ENCODE peak calls at places on chromosome 2, in four cellular contexts. K is GM12878, V is HepG2, Y is K562. F is an unnamed sample.

GRCh38 chr2:237254369-237254861 is 159.5 kb downstream of the COL6A3 start:
- DNase-seq in V (no peak), K (no peak), Y (no peak), F (no peak)

GRCh38 chr2:196137271-196137670 is 34.1 kb downstream of the STK17B start:
- DNase-seq in V (no peak), K (no peak), Y (no peak), F (no peak)

GRCh38 chr2:224160917-224161316 is 121.8 kb upstream of the SERPINE2 start:
- DNase-seq in Y (no peak), V (no peak), K (no peak), F (no peak)

GRCh38 chr2:189124175-189124574 is 55.4 kb downstream of the COL5A2 start:
- DNase-seq in Y (no peak), V (no peak), K (no peak), F (peak; percentile 66)

GRCh38 chr2:53217250-53217649 is 550.4 kb upstream of the CHAC2 start:
- DNase-seq in V (no peak), Y (no peak), K (no peak), F (no peak)

GRCh38 chr2:205427112-205427511 is 255.2 kb upstream of the NRP2 start:
- DNase-seq in V (no peak), K (no peak), Y (no peak), F (no peak)

GRCh38 chr2:128139624-128140023 is 48.6 kb downstream of the UGGT1 start:
- DNase-seq in Y (no peak), V (no peak), K (no peak), F (no peak)

GRCh38 chr2:67650292-67651133 is 253.4 kb downstream of the ETAA1 start:
- DNase-seq in K (no peak), Y (peak; percentile 37), V (peak; percentile 63), F (peak; percentile 87)

GRCh38 chr2:73640537-73640936 is 1.7 kb downstream of the NAT8 start:
- DNase-seq in Y (no peak), V (peak; percentile 60), K (no peak), F (no peak)

DNA sequence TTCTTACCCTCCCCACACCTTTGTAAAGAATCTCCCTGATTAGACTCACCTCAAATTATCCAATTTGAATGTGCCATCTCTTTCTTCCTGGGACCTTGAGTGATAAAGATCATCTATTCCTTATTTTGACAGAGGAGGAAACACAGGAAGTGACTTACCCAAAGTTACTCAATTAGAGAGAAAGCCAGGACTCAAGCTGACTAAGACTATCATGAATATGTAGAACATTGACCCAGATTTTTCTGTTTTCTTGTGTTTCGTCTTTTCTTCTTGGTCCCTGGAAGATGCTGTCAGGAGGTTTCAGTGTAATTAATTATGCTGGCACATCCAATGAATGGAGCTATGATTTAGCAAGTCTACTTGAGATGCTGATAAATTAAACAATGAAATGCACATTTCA is 380.3 kb downstream of the CLIP4 start:
- DNase-seq in Y (no peak), V (no peak), K (no peak), F (no peak)
- TF ChIP-seq ESRRA in Y (no peak), V (no peak), K (no peak), F (no peak)

DNA sequence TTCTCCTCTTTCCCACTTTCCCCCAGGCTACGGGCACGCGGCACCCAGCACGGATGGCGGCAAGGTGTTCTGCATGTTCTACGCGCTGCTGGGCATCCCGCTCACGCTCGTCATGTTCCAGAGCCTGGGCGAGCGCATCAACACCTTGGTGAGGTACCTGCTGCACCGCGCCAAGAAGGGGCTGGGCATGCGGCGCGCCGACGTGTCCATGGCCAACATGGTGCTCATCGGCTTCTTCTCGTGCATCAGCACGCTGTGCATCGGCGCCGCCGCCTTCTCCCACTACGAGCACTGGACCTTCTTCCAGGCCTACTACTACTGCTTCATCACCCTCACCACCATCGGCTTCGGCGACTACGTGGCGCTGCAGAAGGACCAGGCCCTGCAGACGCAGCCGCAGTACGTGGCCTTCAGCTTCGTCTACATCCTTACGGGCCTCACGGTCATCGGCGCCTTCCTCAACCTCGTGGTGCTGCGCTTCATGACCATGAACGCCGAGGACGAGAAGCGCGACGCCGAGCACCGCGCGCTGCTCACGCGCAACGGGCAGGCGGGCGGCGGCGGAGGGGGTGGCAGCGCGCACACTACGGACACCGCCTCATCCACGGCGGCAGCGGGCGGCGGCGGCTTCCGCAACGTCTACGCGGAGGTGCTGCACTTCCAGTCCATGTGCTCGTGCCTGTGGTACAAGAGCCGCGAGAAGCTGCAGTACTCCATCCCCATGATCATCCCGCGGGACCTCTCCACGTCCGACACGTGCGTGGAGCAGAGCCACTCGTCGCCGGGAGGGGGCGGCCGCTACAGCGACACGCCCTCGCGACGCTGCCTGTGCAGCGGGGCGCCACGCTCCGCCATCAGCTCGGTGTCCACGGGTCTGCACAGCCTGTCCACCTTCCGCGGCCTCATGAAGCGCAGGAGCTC is 35.4 kb downstream of the KCNK3 start:
- DNase-seq in Y (no peak), V (no peak), K (no peak), F (no peak)
- TF ChIP-seq KDM1A in Y (no peak), V (no peak), K (no peak), F (no peak)

GRCh38 chr2:60152226-60152833 is 401.1 kb downstream of the BCL11A start:
- DNase-seq in V (peak; percentile 26), K (no peak), Y (peak; percentile 52), F (peak; percentile 49)
- TF ChIP-seq ESRRA in V (no peak), K (no peak), Y (no peak), F (no peak)

GRCh38 chr2:96209011-96209728 is 543 bp upstream of the STARD7 start:
- DNase-seq in Y (peak; percentile 41), V (no peak), K (no peak), F (no peak)
- TF ChIP-seq KDM1A in Y (no peak), V (no peak), K (no peak), F (no peak)

DNA sequence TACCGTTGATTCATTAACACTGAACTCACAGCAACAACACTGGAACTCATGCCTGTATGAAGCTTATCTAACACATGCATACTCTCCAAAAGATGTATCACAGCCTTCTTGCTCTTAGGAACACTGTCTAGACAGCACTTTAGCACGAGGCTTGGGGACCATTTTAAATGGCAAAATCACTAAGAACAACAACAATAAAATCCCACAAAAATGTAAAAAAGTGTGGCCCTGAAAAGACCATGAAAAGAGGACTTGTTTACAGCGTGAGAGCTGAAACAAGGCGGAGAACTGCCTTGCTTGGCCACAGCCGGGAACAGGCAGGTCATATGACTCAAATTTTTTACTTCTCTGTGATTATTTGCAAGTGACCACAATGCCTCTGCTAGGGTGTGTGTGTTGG is 48.1 kb downstream of the CHN1 start:
- DNase-seq in K (no peak), V (no peak), Y (no peak), F (no peak)
- TF ChIP-seq ESRRA in K (no peak), V (no peak), Y (no peak), F (no peak)

GRCh38 chr2:185658766-185659165 is 79.8 kb upstream of the FSIP2 start:
- DNase-seq in K (no peak), V (no peak), Y (no peak), F (no peak)
- TF ChIP-seq KDM1A in K (no peak), V (no peak), Y (no peak), F (no peak)

GRCh38 chr2:186456941-186457340 is 29.1 kb upstream of the ZC3H15 start:
- DNase-seq in V (no peak), Y (no peak), K (no peak), F (no peak)
- TF ChIP-seq ESRRA in V (no peak), Y (no peak), K (no peak), F (no peak)

DNA sequence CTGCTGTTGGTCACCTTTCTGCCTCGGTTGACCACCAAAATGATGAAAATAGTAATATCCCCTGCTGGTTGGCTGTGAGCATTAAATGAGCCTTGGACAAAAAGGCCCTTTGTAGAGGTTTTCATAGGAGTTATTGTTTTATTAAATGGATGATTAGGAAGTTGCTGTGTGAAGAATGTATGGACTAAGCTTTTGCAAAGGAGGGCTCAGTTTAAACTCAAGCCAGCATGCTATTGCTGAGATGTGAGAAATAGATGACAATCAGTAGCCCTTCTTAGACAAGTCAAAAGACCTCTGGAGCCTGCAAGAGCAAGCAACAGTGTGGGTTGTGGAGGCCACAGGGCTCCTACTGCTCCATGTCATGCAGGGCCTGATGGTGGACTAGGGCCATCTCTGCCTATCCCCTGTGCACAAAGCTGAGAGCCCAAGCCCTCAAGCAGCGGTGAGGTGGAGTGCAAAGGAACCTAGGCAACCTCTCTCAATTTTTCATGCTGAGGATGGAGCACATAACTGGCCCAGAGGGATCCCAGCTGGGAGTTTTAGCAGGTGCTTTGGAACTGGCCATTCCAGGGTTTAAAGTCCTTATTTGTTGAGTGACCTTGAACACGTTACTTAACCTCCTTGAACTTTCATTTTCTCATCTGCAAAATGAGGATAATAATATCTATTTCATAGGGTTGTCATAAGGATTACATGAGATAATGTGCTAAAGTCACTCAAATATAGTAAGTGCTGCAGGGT is 37.1 kb downstream of the FOSL2 start:
- DNase-seq in Y (no peak), K (no peak), V (no peak), F (no peak)
- TF ChIP-seq KDM1A in Y (no peak), K (no peak), V (no peak), F (no peak)

DNA sequence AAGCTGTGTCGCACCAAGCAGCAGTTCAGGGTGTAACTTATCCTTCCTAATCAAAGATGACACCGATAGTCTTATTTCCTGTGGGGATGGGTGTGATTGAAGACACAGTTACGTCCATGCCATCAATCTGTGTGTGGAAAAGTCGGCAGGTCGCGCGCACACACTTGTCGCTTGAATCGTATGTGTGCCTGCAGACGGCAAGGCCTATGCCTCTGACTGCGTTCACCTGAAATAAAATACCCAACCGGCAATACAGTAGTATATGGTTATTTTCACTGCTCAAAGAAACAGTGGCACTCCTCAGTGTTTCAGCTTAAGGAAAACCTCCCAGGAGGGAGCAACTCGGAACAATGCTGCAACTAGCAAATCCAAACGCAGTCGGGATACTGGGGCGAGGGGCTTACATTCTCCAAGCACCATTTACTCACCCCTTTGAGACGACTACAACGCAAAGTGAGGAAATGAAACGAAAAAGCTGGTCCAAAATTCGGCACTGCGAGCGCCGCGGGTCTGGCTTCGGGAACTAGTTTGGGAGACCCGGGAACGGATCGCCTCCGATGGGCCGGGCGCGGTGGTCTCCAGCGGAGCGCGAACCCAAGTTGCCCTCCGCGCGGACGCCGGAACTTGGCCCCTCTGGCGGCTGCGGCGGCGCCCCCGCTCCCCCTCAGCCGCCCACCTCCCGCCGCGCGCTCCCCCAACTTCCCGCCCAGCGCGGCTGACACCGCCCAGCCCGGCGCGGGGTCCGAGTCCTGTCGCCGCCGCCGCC is 680 bp downstream of the PRKD3 start:
- DNase-seq in K (no peak), Y (peak; percentile 51), V (peak; percentile 29), F (peak; percentile 27)
- TF ChIP-seq ESRRA in K (no peak), Y (no peak), V (no peak), F (no peak)

F was measured in A549.